ENCODE peak calls at places on chromosomes 2 and 18, in seven cellular contexts. M, I, Q, F, Y, C and J are unnamed samples.

GRCh38 chr2:77746780-77747179 is 224.6 kb upstream of the LRRTM4 start:
- DNase-seq in I (no peak), M (no peak), F (no peak), Y (no peak), Q (no peak), C (no peak), J (no peak)

GRCh38 chr2:31430439-31431165 is 16.1 kb upstream of the XDH start:
- DNase-seq in Y (no peak), M (no peak), F (no peak), Q (no peak), C (no peak), I (no peak), J (no peak)

GRCh38 chr2:194104687-194105086 is 1552.3 kb upstream of the SLC39A10 start:
- DNase-seq in Y (no peak), I (no peak), M (no peak), F (no peak), C (no peak), Q (no peak), J (no peak)

GRCh38 chr2:68789603-68790002 is 55.0 kb downstream of the ARHGAP25 start:
- DNase-seq in Y (no peak), M (no peak), I (no peak), C (no peak), F (no peak), Q (no peak), J (no peak)

GRCh38 chr2:196131949-196132925 is 39.1 kb downstream of the STK17B start:
- DNase-seq in I (peak), F (no peak), Q (no peak), M (peak), C (no peak), Y (no peak), J (no peak)

GRCh38 chr2:152550386-152550785 is 166.9 kb downstream of the PRPF40A start:
- DNase-seq in I (no peak), M (no peak), Q (no peak), Y (no peak), C (no peak), F (no peak), J (peak)

GRCh38 chr2:177129610-177130009 is 83.0 kb upstream of the HNRNPA3 start:
- DNase-seq in M (no peak), I (no peak), Q (no peak), F (no peak), C (no peak), Y (no peak), J (no peak)

GRCh38 chr2:43032248-43032893 is 194.0 kb downstream of the ZFP36L2 start:
- DNase-seq in Q (no peak), Y (no peak), C (no peak), I (no peak), M (no peak), F (peak), J (peak)

GRCh38 chr2:187617120-187617519 is 62.9 kb upstream of the TFPI start:
- DNase-seq in F (no peak), M (no peak), C (no peak), Y (no peak), Q (no peak), I (no peak), J (no peak)

GRCh38 chr2:145091967-145092366 is 572.0 kb upstream of the ZEB2 start:
- DNase-seq in Q (no peak), F (no peak), M (no peak), I (no peak), C (no peak), Y (no peak), J (no peak)

GRCh38 chr18:36455931-36456330 is 158.4 kb downstream of the FHOD3 start:
- DNase-seq in Y (no peak), M (no peak), I (no peak), F (no peak), Q (no peak), C (no peak), J (no peak)

GRCh38 chr18:74957588-74958224 is 251.2 kb downstream of the PTGR3 start:
- DNase-seq in Y (no peak), F (no peak), C (no peak), I (no peak), M (no peak), Q (no peak), J (no peak)

GRCh38 chr2:203412555-203413331 is 84.5 kb downstream of the ABI2 start:
- DNase-seq in Y (no peak), Q (no peak), I (no peak), C (no peak), M (no peak), F (no peak), J (no peak)

GRCh38 chr2:174748948-174749347 is 15.3 kb downstream of the CHRNA1 start:
- DNase-seq in C (peak), Q (no peak), M (peak), I (peak), Y (no peak), F (no peak), J (peak)

GRCh38 chr2:41705634-41706033 is 342.2 kb upstream of the PKDCC start:
- DNase-seq in C (no peak), I (no peak), Q (no peak), M (no peak), Y (no peak), F (no peak), J (no peak)

GRCh38 chr18:59067873-59068272 is 71.8 kb upstream of the SEC11C start:
- DNase-seq in Y (no peak), C (no peak), M (no peak), F (no peak), I (peak), Q (no peak), J (peak)

GRCh38 chr2:181106789-181107418 is 126.5 kb downstream of the UBE2E3 start:
- DNase-seq in M (no peak), F (no peak), I (no peak), Y (peak), C (peak), Q (peak), J (no peak)

GRCh38 chr2:150669492-150669891 is 182.0 kb upstream of the RND3 start:
- DNase-seq in I (no peak), M (no peak), Y (no peak), Q (no peak), C (no peak), F (no peak), J (no peak)

GRCh38 chr2:124426630-124427029 is 401.5 kb downstream of the CNTNAP5 start:
- DNase-seq in Y (no peak), I (no peak), Q (no peak), F (no peak), M (no peak), C (no peak), J (no peak)

GRCh38 chr2:17878222-17879136 is at the start of gene KCNS3:
- DNase-seq in F (no peak), Y (no peak), I (peak), Q (no peak), C (no peak), M (peak), J (peak)

GRCh38 chr2:216829533-216829932 is 30.3 kb downstream of the TNP1 start:
- DNase-seq in F (peak), Y (peak), Q (no peak), C (peak), M (no peak), I (no peak), J (peak)

GRCh38 chr2:120733238-120733942 is 2.3 kb upstream of the GLI2 start:
- DNase-seq in M (no peak), F (peak), I (no peak), C (no peak), Y (no peak), Q (no peak), J (peak)